ENCODE peak calls at places on chromosomes 7 and 10, in six cellular contexts. One of them, this sample, is unnamed.

GRCh38 chr10:123651421-123652047 is 14.6 kb upstream of the GPR26 start:
- DNase-seq in tibial artery: peak
- DNase-seq in NCI-H1092: no peak
- DNase-seq in cardiac muscle cell: no peak
- DNase-seq in osteocyte: peak
- DNase-seq in activated naive CD4-positive, alpha-beta T cell treated with anti-CD3 and anti-CD28 coated beads, Interleukin-2, amount 50 U/mL, for 72 hours: no peak
- DNase-seq in this sample: no peak

GRCh38 chr7:139544645-139545044 is 21.2 kb downstream of the CLEC2L start:
- DNase-seq in tibial artery: no peak
- DNase-seq in NCI-H1092: no peak
- DNase-seq in cardiac muscle cell: no peak
- DNase-seq in osteocyte: no peak
- DNase-seq in activated naive CD4-positive, alpha-beta T cell treated with anti-CD3 and anti-CD28 coated beads, Interleukin-2, amount 50 U/mL, for 72 hours: no peak
- DNase-seq in this sample: no peak

GRCh38 chr10:71090801-71091200 is 121.6 kb upstream of the UNC5B start:
- DNase-seq in tibial artery: peak
- DNase-seq in NCI-H1092: no peak
- DNase-seq in cardiac muscle cell: no peak
- DNase-seq in osteocyte: peak
- DNase-seq in activated naive CD4-positive, alpha-beta T cell treated with anti-CD3 and anti-CD28 coated beads, Interleukin-2, amount 50 U/mL, for 72 hours: no peak
- DNase-seq in this sample: no peak

GRCh38 chr7:139750459-139751095 is 27.2 kb downstream of the HIPK2 start:
- DNase-seq in tibial artery: no peak
- DNase-seq in NCI-H1092: no peak
- DNase-seq in cardiac muscle cell: no peak
- DNase-seq in osteocyte: no peak
- DNase-seq in activated naive CD4-positive, alpha-beta T cell treated with anti-CD3 and anti-CD28 coated beads, Interleukin-2, amount 50 U/mL, for 72 hours: no peak
- DNase-seq in this sample: no peak

GRCh38 chr10:11168423-11169100 is 150.9 kb downstream of the CELF2 start:
- DNase-seq in tibial artery: no peak
- DNase-seq in NCI-H1092: no peak
- DNase-seq in cardiac muscle cell: no peak
- DNase-seq in osteocyte: no peak
- DNase-seq in activated naive CD4-positive, alpha-beta T cell treated with anti-CD3 and anti-CD28 coated beads, Interleukin-2, amount 50 U/mL, for 72 hours: no peak
- DNase-seq in this sample: no peak

GRCh38 chr10:112721080-112721698 is 228.9 kb upstream of the TCF7L2 start:
- DNase-seq in tibial artery: no peak
- DNase-seq in NCI-H1092: no peak
- DNase-seq in cardiac muscle cell: peak
- DNase-seq in osteocyte: no peak
- DNase-seq in activated naive CD4-positive, alpha-beta T cell treated with anti-CD3 and anti-CD28 coated beads, Interleukin-2, amount 50 U/mL, for 72 hours: no peak
- DNase-seq in this sample: no peak

GRCh38 chr7:152590481-152590880 is 85.5 kb downstream of the XRCC2 start:
- DNase-seq in tibial artery: no peak
- DNase-seq in NCI-H1092: no peak
- DNase-seq in cardiac muscle cell: no peak
- DNase-seq in osteocyte: no peak
- DNase-seq in activated naive CD4-positive, alpha-beta T cell treated with anti-CD3 and anti-CD28 coated beads, Interleukin-2, amount 50 U/mL, for 72 hours: no peak
- DNase-seq in this sample: no peak

GRCh38 chr7:157544980-157545680 is 208.3 kb downstream of the DNAJB6 start:
- DNase-seq in tibial artery: peak
- DNase-seq in NCI-H1092: no peak
- DNase-seq in cardiac muscle cell: no peak
- DNase-seq in osteocyte: no peak
- DNase-seq in activated naive CD4-positive, alpha-beta T cell treated with anti-CD3 and anti-CD28 coated beads, Interleukin-2, amount 50 U/mL, for 72 hours: no peak
- DNase-seq in this sample: no peak

GRCh38 chr10:26869528-26869927 is 8.8 kb upstream of the ABI1 start:
- DNase-seq in tibial artery: no peak
- DNase-seq in NCI-H1092: no peak
- DNase-seq in cardiac muscle cell: no peak
- DNase-seq in osteocyte: no peak
- DNase-seq in activated naive CD4-positive, alpha-beta T cell treated with anti-CD3 and anti-CD28 coated beads, Interleukin-2, amount 50 U/mL, for 72 hours: no peak
- DNase-seq in this sample: no peak

GRCh38 chr7:51318886-51319579 is 2.4 kb upstream of the COBL start:
- DNase-seq in tibial artery: no peak
- DNase-seq in NCI-H1092: no peak
- DNase-seq in cardiac muscle cell: no peak
- DNase-seq in osteocyte: peak
- DNase-seq in activated naive CD4-positive, alpha-beta T cell treated with anti-CD3 and anti-CD28 coated beads, Interleukin-2, amount 50 U/mL, for 72 hours: no peak
- DNase-seq in this sample: no peak

GRCh38 chr10:8255301-8255700 is 200.8 kb downstream of the GATA3 start:
- DNase-seq in tibial artery: no peak
- DNase-seq in NCI-H1092: no peak
- DNase-seq in cardiac muscle cell: no peak
- DNase-seq in osteocyte: no peak
- DNase-seq in activated naive CD4-positive, alpha-beta T cell treated with anti-CD3 and anti-CD28 coated beads, Interleukin-2, amount 50 U/mL, for 72 hours: no peak
- DNase-seq in this sample: no peak

GRCh38 chr10:92387289-92387940 is 96.4 kb downstream of the MARCHF5 start:
- DNase-seq in tibial artery: no peak
- DNase-seq in NCI-H1092: no peak
- DNase-seq in cardiac muscle cell: peak
- DNase-seq in osteocyte: no peak
- DNase-seq in activated naive CD4-positive, alpha-beta T cell treated with anti-CD3 and anti-CD28 coated beads, Interleukin-2, amount 50 U/mL, for 72 hours: no peak
- DNase-seq in this sample: peak

GRCh38 chr10:109992485-109992884 is 15.3 kb upstream of the ADD3 start:
- DNase-seq in tibial artery: no peak
- DNase-seq in NCI-H1092: no peak
- DNase-seq in cardiac muscle cell: no peak
- DNase-seq in osteocyte: no peak
- DNase-seq in activated naive CD4-positive, alpha-beta T cell treated with anti-CD3 and anti-CD28 coated beads, Interleukin-2, amount 50 U/mL, for 72 hours: no peak
- DNase-seq in this sample: no peak

GRCh38 chr10:97713828-97714400 is 384 bp downstream of the MARVELD1 start:
- DNase-seq in tibial artery: peak
- DNase-seq in NCI-H1092: peak
- DNase-seq in cardiac muscle cell: peak
- DNase-seq in osteocyte: peak
- DNase-seq in activated naive CD4-positive, alpha-beta T cell treated with anti-CD3 and anti-CD28 coated beads, Interleukin-2, amount 50 U/mL, for 72 hours: peak
- DNase-seq in this sample: peak

GRCh38 chr7:151675521-151675920 is 155.8 kb upstream of the RHEB start:
- DNase-seq in tibial artery: no peak
- DNase-seq in NCI-H1092: no peak
- DNase-seq in cardiac muscle cell: no peak
- DNase-seq in osteocyte: no peak
- DNase-seq in activated naive CD4-positive, alpha-beta T cell treated with anti-CD3 and anti-CD28 coated beads, Interleukin-2, amount 50 U/mL, for 72 hours: no peak
- DNase-seq in this sample: no peak

GRCh38 chr10:16735626-16736025 is 81.6 kb downstream of the RSU1 start:
- DNase-seq in tibial artery: no peak
- DNase-seq in NCI-H1092: no peak
- DNase-seq in cardiac muscle cell: no peak
- DNase-seq in osteocyte: no peak
- DNase-seq in activated naive CD4-positive, alpha-beta T cell treated with anti-CD3 and anti-CD28 coated beads, Interleukin-2, amount 50 U/mL, for 72 hours: no peak
- DNase-seq in this sample: no peak

GRCh38 chr7:31466036-31466435 is 47.9 kb upstream of the ITPRID1 start:
- DNase-seq in tibial artery: no peak
- DNase-seq in NCI-H1092: no peak
- DNase-seq in cardiac muscle cell: no peak
- DNase-seq in osteocyte: no peak
- DNase-seq in activated naive CD4-positive, alpha-beta T cell treated with anti-CD3 and anti-CD28 coated beads, Interleukin-2, amount 50 U/mL, for 72 hours: no peak
- DNase-seq in this sample: peak

GRCh38 chr7:16067695-16068094 is 353.6 kb downstream of the CRPPA start:
- DNase-seq in tibial artery: no peak
- DNase-seq in NCI-H1092: peak
- DNase-seq in cardiac muscle cell: no peak
- DNase-seq in osteocyte: no peak
- DNase-seq in activated naive CD4-positive, alpha-beta T cell treated with anti-CD3 and anti-CD28 coated beads, Interleukin-2, amount 50 U/mL, for 72 hours: no peak
- DNase-seq in this sample: no peak

GRCh38 chr10:77411805-77412204 is 225.8 kb downstream of the KCNMA1 start:
- DNase-seq in tibial artery: no peak
- DNase-seq in NCI-H1092: no peak
- DNase-seq in cardiac muscle cell: no peak
- DNase-seq in osteocyte: no peak
- DNase-seq in activated naive CD4-positive, alpha-beta T cell treated with anti-CD3 and anti-CD28 coated beads, Interleukin-2, amount 50 U/mL, for 72 hours: no peak
- DNase-seq in this sample: no peak

GRCh38 chr7:152344253-152344652 is 91.5 kb downstream of the KMT2C start:
- DNase-seq in tibial artery: no peak
- DNase-seq in NCI-H1092: no peak
- DNase-seq in cardiac muscle cell: no peak
- DNase-seq in osteocyte: no peak
- DNase-seq in activated naive CD4-positive, alpha-beta T cell treated with anti-CD3 and anti-CD28 coated beads, Interleukin-2, amount 50 U/mL, for 72 hours: no peak
- DNase-seq in this sample: no peak

GRCh38 chr7:30478349-30479228 is at the start of gene NOD1:
- DNase-seq in tibial artery: peak
- DNase-seq in NCI-H1092: peak
- DNase-seq in cardiac muscle cell: peak
- DNase-seq in osteocyte: peak
- DNase-seq in activated naive CD4-positive, alpha-beta T cell treated with anti-CD3 and anti-CD28 coated beads, Interleukin-2, amount 50 U/mL, for 72 hours: peak
- DNase-seq in this sample: peak

GRCh38 chr10:132443998-132444876 is 47.2 kb downstream of the PWWP2B start:
- DNase-seq in tibial artery: no peak
- DNase-seq in NCI-H1092: no peak
- DNase-seq in cardiac muscle cell: peak
- DNase-seq in osteocyte: no peak
- DNase-seq in activated naive CD4-positive, alpha-beta T cell treated with anti-CD3 and anti-CD28 coated beads, Interleukin-2, amount 50 U/mL, for 72 hours: no peak
- DNase-seq in this sample: no peak

GRCh38 chr10:42769653-42770052 is 12.9 kb upstream of the BMS1 start:
- DNase-seq in tibial artery: no peak
- DNase-seq in NCI-H1092: no peak
- DNase-seq in cardiac muscle cell: no peak
- DNase-seq in osteocyte: no peak
- DNase-seq in activated naive CD4-positive, alpha-beta T cell treated with anti-CD3 and anti-CD28 coated beads, Interleukin-2, amount 50 U/mL, for 72 hours: no peak
- DNase-seq in this sample: no peak

GRCh38 chr10:71726673-71727428 is 7.3 kb upstream of the C10orf105 start:
- DNase-seq in tibial artery: no peak
- DNase-seq in NCI-H1092: no peak
- DNase-seq in cardiac muscle cell: no peak
- DNase-seq in osteocyte: no peak
- DNase-seq in activated naive CD4-positive, alpha-beta T cell treated with anti-CD3 and anti-CD28 coated beads, Interleukin-2, amount 50 U/mL, for 72 hours: no peak
- DNase-seq in this sample: no peak

GRCh38 chr7:130273863-130274262 is 7.2 kb downstream of the CPA2 start:
- DNase-seq in tibial artery: no peak
- DNase-seq in NCI-H1092: peak
- DNase-seq in cardiac muscle cell: peak
- DNase-seq in osteocyte: no peak
- DNase-seq in activated naive CD4-positive, alpha-beta T cell treated with anti-CD3 and anti-CD28 coated beads, Interleukin-2, amount 50 U/mL, for 72 hours: no peak
- DNase-seq in this sample: no peak

GRCh38 chr7:26658698-26659084 is 205.7 kb downstream of the SKAP2 start:
- DNase-seq in tibial artery: no peak
- DNase-seq in NCI-H1092: peak
- DNase-seq in cardiac muscle cell: no peak
- DNase-seq in osteocyte: no peak
- DNase-seq in activated naive CD4-positive, alpha-beta T cell treated with anti-CD3 and anti-CD28 coated beads, Interleukin-2, amount 50 U/mL, for 72 hours: no peak
- DNase-seq in this sample: no peak

GRCh38 chr7:140899883-140900282 is 24.8 kb downstream of the BRAF start:
- DNase-seq in tibial artery: no peak
- DNase-seq in NCI-H1092: peak
- DNase-seq in cardiac muscle cell: peak
- DNase-seq in osteocyte: no peak
- DNase-seq in activated naive CD4-positive, alpha-beta T cell treated with anti-CD3 and anti-CD28 coated beads, Interleukin-2, amount 50 U/mL, for 72 hours: no peak
- DNase-seq in this sample: no peak

GRCh38 chr7:42700376-42701327 is 211.2 kb downstream of the C7orf25 start:
- DNase-seq in tibial artery: no peak
- DNase-seq in NCI-H1092: no peak
- DNase-seq in cardiac muscle cell: no peak
- DNase-seq in osteocyte: no peak
- DNase-seq in activated naive CD4-positive, alpha-beta T cell treated with anti-CD3 and anti-CD28 coated beads, Interleukin-2, amount 50 U/mL, for 72 hours: no peak
- DNase-seq in this sample: no peak

GRCh38 chr10:35780970-35781642 is 139.0 kb upstream of the FZD8 start:
- DNase-seq in tibial artery: no peak
- DNase-seq in NCI-H1092: no peak
- DNase-seq in cardiac muscle cell: no peak
- DNase-seq in osteocyte: no peak
- DNase-seq in activated naive CD4-positive, alpha-beta T cell treated with anti-CD3 and anti-CD28 coated beads, Interleukin-2, amount 50 U/mL, for 72 hours: no peak
- DNase-seq in this sample: no peak

GRCh38 chr7:77199008-77199966 is at the start of gene FGL2:
- DNase-seq in tibial artery: peak
- DNase-seq in NCI-H1092: peak
- DNase-seq in cardiac muscle cell: peak
- DNase-seq in osteocyte: no peak
- DNase-seq in activated naive CD4-positive, alpha-beta T cell treated with anti-CD3 and anti-CD28 coated beads, Interleukin-2, amount 50 U/mL, for 72 hours: no peak
- DNase-seq in this sample: no peak

GRCh38 chr10:3811331-3811870 is 26.4 kb upstream of the KLF6 start:
- DNase-seq in tibial artery: no peak
- DNase-seq in NCI-H1092: no peak
- DNase-seq in cardiac muscle cell: no peak
- DNase-seq in osteocyte: no peak
- DNase-seq in activated naive CD4-positive, alpha-beta T cell treated with anti-CD3 and anti-CD28 coated beads, Interleukin-2, amount 50 U/mL, for 72 hours: peak
- DNase-seq in this sample: no peak

GRCh38 chr7:157423886-157424565 is 87.2 kb downstream of the DNAJB6 start:
- DNase-seq in tibial artery: no peak
- DNase-seq in NCI-H1092: no peak
- DNase-seq in cardiac muscle cell: no peak
- DNase-seq in osteocyte: no peak
- DNase-seq in activated naive CD4-positive, alpha-beta T cell treated with anti-CD3 and anti-CD28 coated beads, Interleukin-2, amount 50 U/mL, for 72 hours: no peak
- DNase-seq in this sample: no peak

GRCh38 chr7:151094675-151095074 is 8.4 kb downstream of the AGAP3 start:
- DNase-seq in tibial artery: no peak
- DNase-seq in NCI-H1092: no peak
- DNase-seq in cardiac muscle cell: no peak
- DNase-seq in osteocyte: no peak
- DNase-seq in activated naive CD4-positive, alpha-beta T cell treated with anti-CD3 and anti-CD28 coated beads, Interleukin-2, amount 50 U/mL, for 72 hours: no peak
- DNase-seq in this sample: no peak

GRCh38 chr7:4612939-4613841 is 68.9 kb upstream of the FOXK1 start:
- DNase-seq in tibial artery: no peak
- DNase-seq in NCI-H1092: no peak
- DNase-seq in cardiac muscle cell: no peak
- DNase-seq in osteocyte: no peak
- DNase-seq in activated naive CD4-positive, alpha-beta T cell treated with anti-CD3 and anti-CD28 coated beads, Interleukin-2, amount 50 U/mL, for 72 hours: no peak
- DNase-seq in this sample: no peak

GRCh38 chr7:113232885-113233284 is 114.5 kb upstream of the SMIM30 start:
- DNase-seq in tibial artery: no peak
- DNase-seq in NCI-H1092: no peak
- DNase-seq in cardiac muscle cell: no peak
- DNase-seq in osteocyte: no peak
- DNase-seq in activated naive CD4-positive, alpha-beta T cell treated with anti-CD3 and anti-CD28 coated beads, Interleukin-2, amount 50 U/mL, for 72 hours: no peak
- DNase-seq in this sample: no peak

GRCh38 chr7:112271162-112271561 is 64.7 kb downstream of the ZNF277 start:
- DNase-seq in tibial artery: no peak
- DNase-seq in NCI-H1092: peak
- DNase-seq in cardiac muscle cell: no peak
- DNase-seq in osteocyte: no peak
- DNase-seq in activated naive CD4-positive, alpha-beta T cell treated with anti-CD3 and anti-CD28 coated beads, Interleukin-2, amount 50 U/mL, for 72 hours: no peak
- DNase-seq in this sample: no peak

GRCh38 chr7:158252837-158253669 is 334.6 kb downstream of the PTPRN2 start:
- DNase-seq in tibial artery: peak
- DNase-seq in NCI-H1092: no peak
- DNase-seq in cardiac muscle cell: no peak
- DNase-seq in osteocyte: peak
- DNase-seq in activated naive CD4-positive, alpha-beta T cell treated with anti-CD3 and anti-CD28 coated beads, Interleukin-2, amount 50 U/mL, for 72 hours: no peak
- DNase-seq in this sample: no peak

GRCh38 chr10:43781480-43782361 is 133.0 kb upstream of the ZNF32 start:
- DNase-seq in tibial artery: no peak
- DNase-seq in NCI-H1092: no peak
- DNase-seq in cardiac muscle cell: no peak
- DNase-seq in osteocyte: no peak
- DNase-seq in activated naive CD4-positive, alpha-beta T cell treated with anti-CD3 and anti-CD28 coated beads, Interleukin-2, amount 50 U/mL, for 72 hours: no peak
- DNase-seq in this sample: no peak

GRCh38 chr10:7634142-7634894 is 32.4 kb downstream of the ITIH5 start:
- DNase-seq in tibial artery: no peak
- DNase-seq in NCI-H1092: no peak
- DNase-seq in cardiac muscle cell: no peak
- DNase-seq in osteocyte: no peak
- DNase-seq in activated naive CD4-positive, alpha-beta T cell treated with anti-CD3 and anti-CD28 coated beads, Interleukin-2, amount 50 U/mL, for 72 hours: no peak
- DNase-seq in this sample: no peak

GRCh38 chr10:77605466-77605865 is 32.1 kb downstream of the KCNMA1 start:
- DNase-seq in tibial artery: no peak
- DNase-seq in NCI-H1092: no peak
- DNase-seq in cardiac muscle cell: peak
- DNase-seq in osteocyte: no peak
- DNase-seq in activated naive CD4-positive, alpha-beta T cell treated with anti-CD3 and anti-CD28 coated beads, Interleukin-2, amount 50 U/mL, for 72 hours: no peak
- DNase-seq in this sample: no peak

This sample was measured in NT2/D1.